ENCODE peak calls at places on chromosomes 1 and 21, in four cellular contexts. P, E, F and Y are unnamed samples.

GRCh38 chr1:207070811-207071210 is 17.7 kb downstream of the PFKFB2 start:
- DNase-seq in F (no peak), E (no peak), P (no peak), Y (no peak)

GRCh38 chr1:36751525-36751924 is 268.8 kb upstream of the CSF3R start:
- DNase-seq in E (no peak), P (no peak), F (no peak), Y (no peak)

GRCh38 chr21:21631961-21632360 is 633.8 kb downstream of the NCAM2 start:
- DNase-seq in E (no peak), P (no peak), F (no peak), Y (no peak)

GRCh38 chr1:27235827-27236226 is 1.4 kb downstream of the WDTC1 start:
- DNase-seq in E (no peak), P (no peak), F (no peak), Y (no peak)

GRCh38 chr21:31457675-31458074 is 113.6 kb upstream of the TIAM1 start:
- DNase-seq in E (peak), F (no peak), P (no peak), Y (no peak)

GRCh38 chr1:214753236-214753852 is 150.3 kb downstream of the CENPF start:
- DNase-seq in E (no peak), P (no peak), F (no peak), Y (no peak)

GRCh38 chr1:74579425-74579824 is 67.0 kb upstream of the LRRC53 start:
- DNase-seq in F (no peak), P (no peak), E (no peak), Y (no peak)

GRCh38 chr1:49111931-49112330 is 335.2 kb upstream of the BEND5 start:
- DNase-seq in P (no peak), E (no peak), F (no peak), Y (no peak)

GRCh38 chr1:1082239-1083180 is 8.4 kb upstream of the RNF223 start:
- DNase-seq in F (no peak), E (no peak), P (no peak), Y (no peak)

GRCh38 chr1:246513041-246513440 is 6.0 kb upstream of the SMYD3 start:
- DNase-seq in F (no peak), E (no peak), P (no peak), Y (no peak)

GRCh38 chr1:66533804-66534745 is at the start of gene SGIP1:
- DNase-seq in F (peak), P (no peak), E (peak), Y (peak)

GRCh38 chr1:207821464-207822045 is 69.7 kb downstream of the CD46 start:
- DNase-seq in P (no peak), F (no peak), E (peak), Y (no peak)

GRCh38 chr1:29706936-29707335 is 470.6 kb downstream of the PTPRU start:
- DNase-seq in F (no peak), E (no peak), P (no peak), Y (no peak)

GRCh38 chr1:40153073-40153770 is 8.0 kb upstream of the RLF start:
- DNase-seq in F (peak), E (peak), P (no peak), Y (no peak)

GRCh38 chr1:211925016-211925415 is 94.5 kb upstream of the LPGAT1 start:
- DNase-seq in P (no peak), F (peak), E (no peak), Y (no peak)